ENCODE peak calls at places on chromosome 22, in five cellular contexts. J is AG09309, W is NCI-H1092 treated with DMSO at 0.1 percent for 48 hours, C is NT2/D1, V is neural crest cell. E is an unnamed sample.

GRCh38 chr22:27866136-27867091 is 52.6 kb downstream of the PITPNB start:
- DNase-seq in V (no peak), C (no peak), J (peak), W (no peak), E (no peak)

GRCh38 chr22:35544189-35544588 is 3.6 kb downstream of the RASD2 start:
- DNase-seq in C (no peak), W (peak), V (no peak), J (no peak), E (no peak)

GRCh38 chr22:21047730-21048129 is 2.0 kb downstream of the LRRC74B start:
- DNase-seq in C (no peak), J (no peak), W (peak), V (no peak), E (no peak)

GRCh38 chr22:36569999-36570398 is 41.0 kb upstream of the EIF3D start:
- DNase-seq in V (peak), J (no peak), W (peak), C (peak), E (no peak)

GRCh38 chr22:46542011-46542985 is 4.9 kb upstream of the CELSR1 start:
- DNase-seq in W (peak), C (no peak), V (peak), J (no peak), E (peak)

GRCh38 chr22:46224044-46224746 is 25.9 kb downstream of the CDPF1 start:
- DNase-seq in J (no peak), W (no peak), V (no peak), C (no peak), E (no peak)

GRCh38 chr22:47705350-47705749 is 942.9 kb downstream of the TBC1D22A start:
- DNase-seq in J (no peak), V (no peak), C (no peak), W (no peak), E (no peak)

GRCh38 chr22:45968751-45969413 is 8.1 kb downstream of the WNT7B start:
- DNase-seq in V (no peak), J (peak), W (no peak), C (no peak), E (no peak)

GRCh38 chr22:35510481-35510934 is 30.1 kb upstream of the RASD2 start:
- DNase-seq in V (no peak), C (no peak), W (no peak), J (no peak), E (no peak)

GRCh38 chr22:48284671-48285070 is 1522.2 kb downstream of the TBC1D22A start:
- DNase-seq in C (no peak), W (no peak), J (no peak), V (no peak), E (no peak)

GRCh38 chr22:36728505-36728904 is 25.0 kb upstream of the CACNG2 start:
- DNase-seq in C (no peak), W (no peak), V (no peak), J (no peak), E (no peak)

GRCh38 chr22:37920131-37920530 is 14.0 kb downstream of the MICALL1 start:
- DNase-seq in W (no peak), C (no peak), J (no peak), V (no peak), E (no peak)